ENCODE peak calls at places on chromosome 19, in eight cellular contexts. R is GM20000; V is body of pancreas; Q is iris pigment epithelial cell; M is stimulated activated CD8-positive, alpha-beta memory T cell treated with anti-CD3 and anti-CD28 coated beads, Interleukin-7, amount 100 ng/mL, for 1 hour; P is epithelial cell of proximal tubule; F is anterior cingulate cortex; I is left cardiac atrium. S is an unnamed sample.

GRCh38 chr19:38402967-38403674 is at the start of gene FAM98C:
- DNase-seq in F (peak; percentile 97), Q (peak; percentile 94), I (peak; percentile 96), P (peak; percentile 42), R (peak; percentile 100), V (peak; percentile 97), M (peak; percentile 94), S (peak; percentile 100)

GRCh38 chr19:33524024-33524664 is 2.6 kb upstream of the PEPD start:
- DNase-seq in F (no peak), R (no peak), V (no peak), I (no peak), Q (no peak), M (no peak), P (no peak), S (no peak)

GRCh38 chr19:751501-752341 is 809 bp downstream of the MISP start:
- DNase-seq in R (no peak), P (no peak), V (no peak), Q (peak; percentile 85), F (no peak), I (peak; percentile 59), M (no peak), S (no peak)

GRCh38 chr19:32456406-32456805 is 50.8 kb downstream of the DPY19L3 start:
- DNase-seq in V (no peak), M (no peak), Q (no peak), R (no peak), P (no peak), I (no peak), F (no peak), S (no peak)

GRCh38 chr19:42928896-42929295 is 8.1 kb downstream of the PSG7 start:
- DNase-seq in P (no peak), R (no peak), M (no peak), F (no peak), I (no peak), Q (no peak), V (no peak), S (no peak)

GRCh38 chr19:29667941-29668340 is 2.7 kb downstream of the PLEKHF1 start:
- DNase-seq in P (no peak), Q (no peak), F (no peak), I (no peak), V (no peak), M (no peak), R (no peak), S (no peak)

GRCh38 chr19:46192990-46193650 is 36.4 kb upstream of the IGFL1 start:
- DNase-seq in I (peak; percentile 51), F (no peak), P (no peak), M (no peak), V (no peak), Q (peak; percentile 68), R (no peak), S (no peak)

GRCh38 chr19:7595466-7596133 is at the start of gene CAMSAP3:
- DNase-seq in V (peak; percentile 70), I (no peak), F (no peak), R (peak; percentile 90), P (no peak), Q (peak; percentile 9), M (no peak), S (no peak)

GRCh38 chr19:40610396-40611064 is 9.4 kb downstream of the LTBP4 start:
- DNase-seq in R (no peak), M (peak; percentile 23), Q (no peak), V (peak; percentile 83), I (peak; percentile 64), P (no peak), F (peak; percentile 49), S (no peak)

GRCh38 chr19:18659281-18660050 is 22.6 kb downstream of the KLHL26 start:
- DNase-seq in R (peak; percentile 82), P (no peak), M (no peak), I (peak; percentile 81), F (peak; percentile 14), V (no peak), Q (no peak), S (no peak)

GRCh38 chr19:3442487-3443071 is 37.7 kb downstream of the SMIM24 start:
- DNase-seq in M (no peak), F (no peak), V (no peak), R (no peak), P (no peak), Q (no peak), I (no peak), S (no peak)

GRCh38 chr19:43526884-43527859 is at the start of gene ETHE1:
- DNase-seq in M (peak; percentile 50), P (no peak), I (peak; percentile 90), Q (peak; percentile 46), V (peak; percentile 88), R (peak; percentile 88), F (peak; percentile 81), S (peak; percentile 82)

GRCh38 chr19:13781547-13781946 is 7.3 kb downstream of the C19orf53 start:
- DNase-seq in P (no peak), F (no peak), I (peak; percentile 84), V (peak; percentile 40), Q (peak; percentile 93), M (no peak), R (no peak), S (no peak)

GRCh38 chr19:46295401-46296308 is 1.2 kb upstream of the HIF3A start:
- DNase-seq in P (no peak), I (no peak), Q (no peak), M (no peak), V (no peak), R (no peak), F (no peak), S (no peak)

GRCh38 chr19:53983457-53984289 is 7.8 kb upstream of the CACNG6 start:
- DNase-seq in V (no peak), P (no peak), I (no peak), M (no peak), F (no peak), Q (no peak), R (no peak), S (no peak)

GRCh38 chr19:13797870-13798269 is 2.6 kb downstream of the ZSWIM4 start:
- DNase-seq in V (no peak), I (peak; percentile 73), R (no peak), M (no peak), P (no peak), Q (peak; percentile 91), F (no peak), S (no peak)

GRCh38 chr19:4609878-4610511 is 29.3 kb upstream of the TNFAIP8L1 start:
- DNase-seq in P (no peak), R (no peak), I (no peak), F (no peak), Q (no peak), V (peak; percentile 51), M (no peak), S (no peak)

GRCh38 chr19:49691243-49692101 is 556 bp downstream of the CPT1C start:
- DNase-seq in I (peak; percentile 75), Q (peak; percentile 68), F (peak; percentile 66), V (peak; percentile 48), M (no peak), P (no peak), R (no peak), S (no peak)

GRCh38 chr19:31675187-31675913 is 326.1 kb upstream of the TSHZ3 start:
- DNase-seq in F (no peak), Q (peak; percentile 6), P (no peak), M (no peak), R (no peak), I (no peak), V (no peak), S (no peak)

GRCh38 chr19:6064016-6064702 is 46.1 kb downstream of the RFX2 start:
- DNase-seq in F (no peak), Q (no peak), V (no peak), I (no peak), R (no peak), P (no peak), M (no peak), S (no peak)

GRCh38 chr19:52007436-52007804 is 591 bp downstream of the ZNF615 start:
- DNase-seq in Q (no peak), V (peak; percentile 50), R (no peak), P (no peak), I (no peak), M (no peak), F (no peak), S (no peak)

GRCh38 chr19:3343619-3344502 is 22.5 kb upstream of the NFIC start:
- DNase-seq in R (no peak), F (peak; percentile 80), I (peak; percentile 86), M (no peak), Q (peak; percentile 84), P (peak; percentile 54), V (peak; percentile 94), S (peak; percentile 83)

GRCh38 chr19:21474671-21475181 is 30.7 kb upstream of the ZNF429 start:
- DNase-seq in P (peak; percentile 6), I (peak; percentile 86), F (peak; percentile 61), V (peak; percentile 93), M (peak; percentile 52), R (peak; percentile 76), Q (peak; percentile 83), S (no peak)

GRCh38 chr19:10763399-10763798 is 45.5 kb downstream of the DNM2 start:
- DNase-seq in M (no peak), F (no peak), R (no peak), V (no peak), I (no peak), Q (no peak), P (no peak), S (no peak)

GRCh38 chr19:35608250-35608649 is 4.3 kb upstream of the HAUS5 start:
- DNase-seq in Q (peak; percentile 25), M (no peak), V (no peak), I (no peak), R (no peak), F (no peak), P (no peak), S (no peak)

GRCh38 chr19:7159105-7159933 is 89.8 kb downstream of the ZNF557 start:
- DNase-seq in M (no peak), R (no peak), V (no peak), F (no peak), P (no peak), I (peak; percentile 74), Q (no peak), S (no peak)

GRCh38 chr19:682678-683320 is 6.6 kb downstream of the FSTL3 start:
- DNase-seq in I (peak; percentile 44), R (no peak), V (no peak), P (no peak), M (no peak), F (no peak), Q (no peak), S (no peak)

GRCh38 chr19:1765182-1765903 is 12.0 kb downstream of the ONECUT3 start:
- DNase-seq in I (no peak), Q (no peak), P (no peak), F (no peak), M (no peak), R (no peak), V (no peak), S (no peak)

GRCh38 chr19:55196803-55197202 is 12.5 kb downstream of the PTPRH start:
- DNase-seq in F (no peak), I (no peak), R (no peak), P (no peak), M (no peak), V (no peak), Q (peak; percentile 34), S (no peak)

GRCh38 chr19:58399903-58400637 is 4.6 kb downstream of the RNF225 start:
- DNase-seq in Q (no peak), F (peak; percentile 23), V (no peak), P (no peak), R (no peak), I (no peak), M (no peak), S (no peak)

GRCh38 chr19:29587518-29587986 is 18.5 kb upstream of the POP4 start:
- DNase-seq in R (peak; percentile 40), I (no peak), F (no peak), M (peak; percentile 23), V (no peak), Q (peak; percentile 2), P (no peak), S (no peak)